ENCODE peak calls at places on chromosomes 12 and 14, in eight cellular contexts. D is naive thymus-derived CD8-positive, alpha-beta T cell; F is HTR-8/SVneo; W is activated effector memory CD4-positive, alpha-beta T cell treated with anti-CD3 and anti-CD28 coated beads, Interleukin-2, amount 50 U/mL, for 16 hours; O is NCI-H1105; U is mucosa of gallbladder; S is adrenal gland; H is lower leg skin. G is an unnamed sample.

GRCh38 chr14:61098711-61099110 is 117.7 kb downstream of the SLC38A6 start:
- DNase-seq in D (no peak), F (peak; percentile 73), W (no peak), O (no peak), U (no peak), S (no peak), H (no peak), G (no peak)

GRCh38 chr12:19203013-19203412 is 73.5 kb downstream of the PLEKHA5 start:
- DNase-seq in D (no peak), F (no peak), W (no peak), O (no peak), U (no peak), S (no peak), H (no peak), G (no peak)

GRCh38 chr14:90820958-90821357 is 4.7 kb upstream of the TTC7B start:
- DNase-seq in D (no peak), F (no peak), W (peak; percentile 91), O (no peak), U (no peak), S (no peak), H (no peak), G (no peak)

GRCh38 chr14:22434030-22434429 is 155.0 kb downstream of the DAD1 start:
- DNase-seq in D (no peak), F (no peak), W (no peak), O (no peak), U (no peak), S (no peak), H (no peak), G (no peak)

GRCh38 chr14:52686176-52686575 is 9.2 kb downstream of the ERO1A start:
- DNase-seq in D (no peak), F (no peak), W (no peak), O (no peak), U (no peak), S (no peak), H (no peak), G (no peak)

GRCh38 chr12:53791735-53792326 is 40.1 kb upstream of the CISTR start:
- DNase-seq in D (peak; percentile 15), F (no peak), W (peak; percentile 77), O (no peak), U (no peak), S (no peak), H (no peak), G (no peak)

GRCh38 chr12:53174881-53175491 is 5.5 kb upstream of the ZNF740 start:
- DNase-seq in D (no peak), F (peak; percentile 35), W (no peak), O (no peak), U (no peak), S (peak; percentile 56), H (no peak), G (no peak)

GRCh38 chr12:128258866-128259555 is 8.0 kb upstream of the TMEM132C start:
- DNase-seq in D (no peak), F (no peak), W (no peak), O (no peak), U (no peak), S (no peak), H (no peak), G (no peak)

GRCh38 chr14:68976160-68977067 is 2.7 kb downstream of the ACTN1 start:
- DNase-seq in D (no peak), F (no peak), W (no peak), O (no peak), U (no peak), S (no peak), H (no peak), G (no peak)

GRCh38 chr14:101065246-101065645 is 161.7 kb upstream of the RTL1 start:
- DNase-seq in D (no peak), F (no peak), W (no peak), O (no peak), U (no peak), S (peak; percentile 14), H (no peak), G (no peak)

GRCh38 chr12:31682136-31682962 is 22.9 kb downstream of the ETFBKMT start:
- DNase-seq in D (peak; percentile 19), F (peak; percentile 76), W (peak; percentile 85), O (peak; percentile 62), U (peak; percentile 73), S (peak; percentile 59), H (peak; percentile 48), G (no peak)

GRCh38 chr12:120103044-120103338 is 13.6 kb downstream of the RAB35 start:
- DNase-seq in D (no peak), F (no peak), W (no peak), O (no peak), U (no peak), S (no peak), H (no peak), G (no peak)

GRCh38 chr14:68127166-68127565 is 307.6 kb downstream of the RAD51B start:
- DNase-seq in D (no peak), F (no peak), W (no peak), O (no peak), U (no peak), S (no peak), H (no peak), G (no peak)

GRCh38 chr12:104477812-104478388 is 21.2 kb downstream of the CHST11 start:
- DNase-seq in D (no peak), F (no peak), W (no peak), O (no peak), U (no peak), S (no peak), H (no peak), G (no peak)

GRCh38 chr12:86663691-86664090 is 407.5 kb upstream of the MGAT4C start:
- DNase-seq in D (no peak), F (no peak), W (no peak), O (peak; percentile 57), U (no peak), S (no peak), H (no peak), G (no peak)

GRCh38 chr14:69268223-69268622 is 8.3 kb downstream of the GALNT16 start:
- DNase-seq in D (no peak), F (no peak), W (no peak), O (no peak), U (no peak), S (no peak), H (no peak), G (no peak)

GRCh38 chr14:45258805-45259204 is 5.8 kb upstream of the MIS18BP1 start:
- DNase-seq in D (no peak), F (no peak), W (no peak), O (no peak), U (no peak), S (no peak), H (no peak), G (no peak)